ENCODE peak calls at places on chromosomes 11 and 22, in ten cellular contexts. R, X, Y, M, B, H, O, A, F and T are unnamed samples.
A peak's percentile ranks its signal among the peaks of the same experiment; 100 is the strongest.

GRCh38 chr11:128174465-128175101 is 412.8 kb downstream of the ETS1 start:
- DNase-seq in M (peak; percentile 31), B (no peak), F (no peak), A (no peak), Y (no peak), X (peak; percentile 25), O (no peak), R (no peak), H (no peak), T (no peak)

GRCh38 chr11:105903113-105903512 is 118.9 kb downstream of the MSANTD4 start:
- DNase-seq in B (no peak), R (no peak), M (no peak), H (no peak), X (no peak), O (no peak), F (no peak), A (no peak), Y (no peak), T (no peak)

GRCh38 chr22:39349967-39350802 is at the start of gene SYNGR1:
- DNase-seq in X (no peak), M (no peak), B (no peak), H (no peak), Y (no peak), R (no peak), A (peak; percentile 28), O (no peak), F (no peak), T (no peak)

GRCh38 chr11:6855971-6856542 is 6.8 kb upstream of the OR10A2 start:
- DNase-seq in O (no peak), Y (no peak), B (no peak), F (peak; percentile 60), M (peak; percentile 51), H (no peak), A (no peak), R (no peak), X (peak; percentile 58), T (peak; percentile 81)

GRCh38 chr11:6402561-6402981 is 12.3 kb downstream of the SMPD1 start:
- DNase-seq in X (no peak), Y (no peak), H (no peak), B (peak; percentile 67), O (peak; percentile 47), A (peak; percentile 68), F (no peak), R (no peak), M (peak; percentile 80), T (peak; percentile 23)

GRCh38 chr22:30523646-30524489 is 18.4 kb upstream of the SEC14L4 start:
- DNase-seq in F (no peak), Y (no peak), H (no peak), A (no peak), O (no peak), M (no peak), B (no peak), R (no peak), X (no peak), T (no peak)

GRCh38 chr11:46611526-46612304 is 5.3 kb downstream of the HARBI1 start:
- DNase-seq in B (no peak), X (no peak), Y (no peak), F (no peak), O (no peak), A (no peak), H (no peak), M (peak; percentile 13), R (no peak), T (no peak)

GRCh38 chr22:26556904-26557303 is 33.0 kb downstream of the TPST2 start:
- DNase-seq in A (no peak), F (no peak), R (no peak), B (no peak), M (no peak), O (no peak), Y (no peak), X (no peak), H (no peak), T (no peak)

GRCh38 chr22:27873476-27873875 is 45.6 kb downstream of the PITPNB start:
- DNase-seq in M (no peak), R (no peak), O (no peak), X (no peak), B (no peak), A (no peak), F (no peak), Y (no peak), H (no peak), T (no peak)